ENCODE peak calls at places on chromosomes 5 and 9, in nine cellular contexts. U is endothelial cell; L is uterus; G is ACHN; P is nephron progenitor cell; Z is activated T-cell treated with anti-CD3 and anti-CD28 coated beads for 4 hours; T is activated gamma-delta T cell treated with anti-CD3 and anti-CD28 coated beads, Interleukin-2, amount 50 U/mL, for 16 hours; V is NCI-H2171; W is sciatic nerve. C is an unnamed sample.

GRCh38 chr5:107805819-107806218 is 135.1 kb upstream of the EFNA5 start:
- DNase-seq in P (peak), W (no peak), V (peak), U (no peak), L (no peak), Z (no peak), T (no peak), G (no peak), C (no peak)

GRCh38 chr9:14561929-14562386 is 131.3 kb downstream of the ZDHHC21 start:
- DNase-seq in P (peak), L (no peak), T (no peak), G (no peak), U (no peak), V (no peak), W (no peak), Z (no peak), C (no peak)

GRCh38 chr5:44885903-44886302 is 77.2 kb downstream of the MRPS30 start:
- DNase-seq in G (peak), L (no peak), Z (no peak), T (no peak), U (no peak), V (no peak), W (no peak), P (no peak), C (no peak)

GRCh38 chr5:144356489-144356888 is 185.8 kb downstream of the KCTD16 start:
- DNase-seq in L (no peak), T (no peak), Z (no peak), V (no peak), P (no peak), G (no peak), U (no peak), W (no peak), C (no peak)

GRCh38 chr9:93292664-93293328 is 108.9 kb downstream of the WNK2 start:
- DNase-seq in W (no peak), T (no peak), P (no peak), U (no peak), V (no peak), L (peak), Z (no peak), G (no peak), C (no peak)

GRCh38 chr9:5871785-5872184 is 18.9 kb upstream of the MLANA start:
- DNase-seq in Z (no peak), W (no peak), P (no peak), V (no peak), U (no peak), G (no peak), T (no peak), L (no peak), C (no peak)

GRCh38 chr5:126490167-126490937 is 67.1 kb downstream of the GRAMD2B start:
- DNase-seq in G (no peak), T (no peak), L (no peak), W (peak), V (no peak), U (no peak), Z (no peak), P (peak), C (no peak)

GRCh38 chr5:53922508-53923498 is 362.4 kb downstream of the NDUFS4 start:
- DNase-seq in L (no peak), G (no peak), U (no peak), P (no peak), W (no peak), T (no peak), Z (no peak), V (peak), C (no peak)

GRCh38 chr5:39730011-39730410 is 305.2 kb upstream of the DAB2 start:
- DNase-seq in V (no peak), W (no peak), U (no peak), T (no peak), G (no peak), L (no peak), Z (no peak), P (no peak), C (no peak)

GRCh38 chr9:133369923-133370322 is 5.9 kb downstream of the SURF4 start:
- DNase-seq in U (no peak), W (no peak), V (no peak), Z (no peak), G (no peak), P (no peak), L (no peak), T (no peak), C (no peak)

GRCh38 chr9:3880851-3881250 is 355.1 kb upstream of the RFX3 start:
- DNase-seq in L (no peak), W (no peak), V (no peak), G (peak), T (no peak), Z (no peak), P (no peak), U (no peak), C (no peak)

GRCh38 chr5:59817536-59817935 is 76.0 kb downstream of the PDE4D start:
- DNase-seq in W (no peak), T (no peak), G (no peak), Z (no peak), P (no peak), V (no peak), L (no peak), U (no peak), C (no peak)

GRCh38 chr5:29351170-29351569 is 1842.3 kb upstream of the CDH6 start:
- DNase-seq in V (no peak), L (no peak), T (no peak), W (no peak), U (no peak), Z (no peak), G (no peak), P (no peak), C (no peak)

GRCh38 chr5:57302164-57302563 is 128.3 kb downstream of the GPBP1 start:
- DNase-seq in U (no peak), Z (peak), P (no peak), G (peak), T (no peak), W (no peak), V (no peak), L (no peak), C (no peak)

GRCh38 chr9:97786341-97786740 is 66.7 kb upstream of the FOXE1 start:
- DNase-seq in G (peak), P (no peak), L (no peak), Z (no peak), V (no peak), W (no peak), T (no peak), U (no peak), C (no peak)

GRCh38 chr5:108615216-108615615 is 132.5 kb upstream of the FER start:
- DNase-seq in P (no peak), G (no peak), T (no peak), Z (no peak), L (no peak), U (no peak), W (no peak), V (no peak), C (no peak)

GRCh38 chr5:148665431-148665830 is 11.1 kb upstream of the HTR4 start:
- DNase-seq in T (no peak), V (no peak), U (no peak), G (no peak), Z (no peak), W (no peak), L (no peak), P (no peak), C (no peak)

GRCh38 chr5:14369780-14370179 is 211.8 kb upstream of the OTULINL start:
- DNase-seq in P (no peak), L (no peak), T (no peak), U (no peak), Z (no peak), V (no peak), W (no peak), G (no peak), C (no peak)

GRCh38 chr5:72167790-72168189 is 60.5 kb downstream of the MAP1B start:
- DNase-seq in L (no peak), W (no peak), Z (no peak), V (no peak), T (no peak), G (no peak), P (no peak), U (no peak), C (no peak)

GRCh38 chr5:60323596-60323995 is 376.4 kb downstream of the DEPDC1B start:
- DNase-seq in L (no peak), V (no peak), P (no peak), Z (no peak), T (no peak), W (no peak), G (no peak), U (no peak), C (no peak)

GRCh38 chr5:116673453-116673852 is 98.8 kb upstream of the SEMA6A start:
- DNase-seq in U (no peak), V (no peak), G (no peak), L (no peak), Z (no peak), W (no peak), T (no peak), P (no peak), C (no peak)

GRCh38 chr9:70566743-70567142 is 152.3 kb upstream of the KLF9 start:
- DNase-seq in Z (no peak), W (no peak), G (no peak), T (no peak), V (no peak), U (no peak), L (no peak), P (no peak), C (no peak)

GRCh38 chr9:37747271-37747753 is 6.3 kb upstream of the TRMT10B start:
- DNase-seq in W (peak), L (peak), G (peak), U (peak), P (peak), Z (peak), V (peak), T (peak), C (no peak)

GRCh38 chr5:158464383-158464782 is 605.4 kb upstream of the CLINT1 start:
- DNase-seq in T (no peak), U (no peak), P (no peak), Z (no peak), V (no peak), W (no peak), G (no peak), L (peak), C (no peak)